ENCODE peak calls at places on chromosomes 16 and 17, in eight cellular contexts. W is fibroblast of the aortic adventitia; T is ascending aorta; O is cardiac fibroblast; R is HFF-Myc; H is A549; Q is Caco-2; S is CD4-positive, alpha-beta memory T cell. Y is an unnamed sample.
A peak's percentile ranks its signal among the peaks of the same experiment; 100 is the strongest.

GRCh38 chr17:8922451-8922850 is 43.1 kb downstream of the PIK3R5 start:
- DNase-seq in Q (no peak), S (no peak), W (peak; percentile 81), T (no peak), O (peak; percentile 96), R (peak; percentile 79), H (no peak), Y (no peak)

GRCh38 chr16:24522751-24523150 is 16.6 kb upstream of the RBBP6 start:
- DNase-seq in O (no peak), T (no peak), H (no peak), Q (no peak), R (no peak), S (no peak), W (no peak), Y (no peak)

GRCh38 chr17:80918731-80919130 is 72.9 kb upstream of the CHMP6 start:
- DNase-seq in R (no peak), T (no peak), H (no peak), W (no peak), S (no peak), Q (no peak), O (no peak), Y (no peak)

GRCh38 chr17:79203657-79204056 is 129.0 kb downstream of the ENGASE start:
- DNase-seq in T (no peak), R (no peak), Q (no peak), H (no peak), W (no peak), S (no peak), O (no peak), Y (no peak)

GRCh38 chr17:9470171-9470570 is 105.4 kb downstream of the STX8 start:
- DNase-seq in R (peak; percentile 15), T (no peak), O (peak; percentile 33), H (no peak), W (no peak), Q (no peak), S (no peak), Y (no peak)

GRCh38 chr16:66429290-66429962 is 2.3 kb downstream of the BEAN1 start:
- DNase-seq in R (no peak), S (no peak), Q (no peak), O (no peak), H (no peak), T (no peak), W (no peak), Y (peak; percentile 74)

GRCh38 chr17:41004397-41004796 is 4.5 kb downstream of the KRTAP3-1 start:
- DNase-seq in H (no peak), W (no peak), O (no peak), T (no peak), S (no peak), Q (no peak), R (no peak), Y (no peak)

GRCh38 chr16:71572497-71573116 is 4.3 kb downstream of the TAT start:
- DNase-seq in R (no peak), W (no peak), H (no peak), Q (no peak), O (no peak), S (no peak), T (no peak), Y (no peak)

GRCh38 chr17:12673788-12674187 is 8.1 kb downstream of the MYOCD start:
- DNase-seq in H (no peak), Q (no peak), T (no peak), O (peak; percentile 58), W (no peak), S (no peak), R (no peak), Y (no peak)

GRCh38 chr17:44010966-44011647 is 3.7 kb downstream of the TMEM101 start:
- DNase-seq in W (peak; percentile 37), Q (no peak), O (no peak), T (no peak), R (peak; percentile 67), H (no peak), S (no peak), Y (no peak)

GRCh38 chr16:64092284-64092683 is 1029.6 kb downstream of the CDH11 start:
- DNase-seq in S (no peak), Q (no peak), H (no peak), R (peak; percentile 32), O (peak; percentile 92), T (no peak), W (peak; percentile 28), Y (no peak)

GRCh38 chr17:1011138-1011537 is 14.2 kb downstream of the TIMM22 start:
- DNase-seq in W (no peak), Q (no peak), H (no peak), R (no peak), T (no peak), S (no peak), O (no peak), Y (no peak)

GRCh38 chr16:50683689-50684374 is 2.7 kb upstream of the SNX20 start:
- DNase-seq in W (no peak), Q (no peak), O (no peak), H (no peak), S (peak; percentile 83), T (no peak), R (no peak), Y (no peak)

GRCh38 chr17:30995347-30995746 is 24.5 kb downstream of the RNF135 start:
- DNase-seq in Q (no peak), W (no peak), R (no peak), T (no peak), O (no peak), S (no peak), H (no peak), Y (no peak)

GRCh38 chr17:82095777-82096708 is 2.0 kb downstream of the FASN start:
- DNase-seq in W (no peak), S (peak; percentile 32), H (no peak), O (no peak), R (no peak), Q (no peak), T (no peak), Y (no peak)

GRCh38 chr17:64492481-64493109 is 4.3 kb downstream of the POLG2 start:
- DNase-seq in O (peak; percentile 66), W (no peak), H (no peak), S (peak; percentile 60), R (no peak), T (no peak), Q (peak; percentile 20), Y (no peak)

GRCh38 chr16:57998484-57998883 is 2.0 kb downstream of the ZNF319 start:
- DNase-seq in O (peak; percentile 60), T (no peak), S (peak; percentile 78), W (peak; percentile 45), H (no peak), Q (no peak), R (no peak), Y (no peak)

GRCh38 chr17:7767425-7768021 is 50.0 kb downstream of the DNAH2 start:
- DNase-seq in Q (no peak), T (no peak), R (no peak), W (peak; percentile 67), S (no peak), H (no peak), O (peak; percentile 38), Y (no peak)

GRCh38 chr17:31390748-31391495 is 553 bp upstream of the RAB11FIP4 start:
- DNase-seq in Q (no peak), S (no peak), R (no peak), H (no peak), T (no peak), O (no peak), W (no peak), Y (no peak)

GRCh38 chr16:5044011-5044540 is 10.3 kb upstream of the NAGPA start:
- DNase-seq in O (no peak), T (no peak), W (no peak), Q (no peak), R (no peak), S (no peak), H (no peak), Y (no peak)

DNA sequence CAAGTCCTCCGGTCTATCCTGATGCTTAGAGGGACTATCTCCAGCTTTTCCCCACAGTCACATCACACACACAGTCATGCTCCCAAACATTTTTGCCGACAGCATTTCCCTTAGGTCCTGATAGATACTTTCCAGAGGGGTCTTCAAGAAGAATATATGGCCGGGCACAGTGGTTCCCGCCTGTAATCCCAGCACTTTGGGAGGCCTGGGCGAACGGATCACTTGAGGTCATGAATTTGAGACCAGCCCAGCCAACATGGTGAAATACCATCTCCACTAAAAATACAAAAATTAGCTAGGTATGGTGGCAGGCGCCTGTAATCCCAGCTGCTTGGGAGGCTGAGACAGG is 4.3 kb upstream of the GIP start:
- DNase-seq in S (no peak), O (no peak), H (no peak), W (no peak), T (no peak), R (no peak), Q (no peak), Y (no peak)
- H3K4me3 ChIP-seq in S (no peak overlapping the region), O (no peak overlapping the region), H (peak overlapping the region; percentile 12), W (peak overlapping the region; percentile 3), T (no peak overlapping the region), R (no peak overlapping the region), Q (no peak overlapping the region), Y (no peak overlapping the region)

GRCh38 chr17:33598795-33599194 is 305.7 kb upstream of the ASIC2 start:
- DNase-seq in W (no peak), H (no peak), Q (no peak), O (no peak), S (no peak), R (no peak), T (no peak), Y (no peak)

GRCh38 chr17:33603794-33604193 is 310.7 kb upstream of the ASIC2 start:
- DNase-seq in Q (peak; percentile 6), W (no peak), O (no peak), T (no peak), H (no peak), S (no peak), R (no peak), Y (no peak)

DNA sequence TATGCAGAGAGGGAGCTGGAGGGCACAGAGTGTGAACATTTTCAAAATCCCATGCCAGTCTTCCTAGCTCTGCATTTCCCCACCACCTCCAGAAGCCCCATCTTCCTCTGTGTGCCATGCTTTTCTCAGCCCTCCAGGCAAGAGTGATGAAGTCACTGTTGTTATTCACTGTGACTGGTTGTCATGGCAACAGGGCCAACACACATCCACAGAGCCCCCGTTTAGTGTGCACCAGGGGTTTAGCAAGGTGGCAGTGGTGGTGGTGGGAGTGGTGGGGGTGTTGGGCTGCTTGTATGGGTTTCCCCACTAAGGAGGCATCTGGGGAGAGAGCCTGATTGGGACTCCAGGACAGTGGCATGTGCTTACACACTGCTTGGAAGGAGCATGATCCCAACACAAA is 309.9 kb upstream of the ASIC2 start:
- DNase-seq in W (no peak), H (no peak), S (no peak), R (no peak), Q (no peak), T (no peak), O (no peak), Y (no peak)
- H3K4me3 ChIP-seq in W (no peak overlapping the region), H (no peak overlapping the region), S (no peak overlapping the region), R (no peak overlapping the region), Q (no peak overlapping the region), T (no peak overlapping the region), O (no peak overlapping the region), Y (no peak overlapping the region)

DNA sequence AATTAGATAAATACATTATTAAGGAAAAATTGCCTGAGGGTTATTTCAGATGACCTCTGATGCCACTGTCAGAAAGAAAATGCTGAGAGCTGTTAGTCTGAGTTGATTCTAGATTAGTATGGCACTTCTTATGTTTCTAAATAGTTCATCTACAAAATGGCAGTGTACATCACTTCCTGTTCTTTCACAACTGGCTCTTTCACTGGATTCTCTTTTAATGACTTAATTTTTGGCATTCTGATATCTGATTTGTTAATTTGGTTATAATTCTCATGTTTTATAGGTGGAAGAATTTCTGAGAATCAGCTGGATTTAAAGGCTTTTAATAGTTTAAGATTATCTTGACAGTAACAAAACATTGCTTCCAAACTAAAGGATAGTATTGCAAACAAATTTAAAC is 3.3 kb downstream of the TAOK1 start:
- DNase-seq in R (no peak), T (no peak), O (peak; percentile 58), Q (no peak), H (no peak), W (peak; percentile 57), S (no peak), Y (no peak)
- H3K4me3 ChIP-seq in R (no peak overlapping the region), T (no peak overlapping the region), O (no peak overlapping the region), Q (no peak overlapping the region), H (no peak overlapping the region), W (no peak overlapping the region), S (no peak overlapping the region), Y (no peak overlapping the region)

GRCh38 chr16:55176901-55177300 is 147.1 kb upstream of the IRX6 start:
- DNase-seq in O (no peak), R (no peak), H (no peak), T (no peak), Q (no peak), W (no peak), S (no peak), Y (no peak)
- H3K4me3 ChIP-seq in O (no peak overlapping the region), R (no peak overlapping the region), H (no peak overlapping the region), T (no peak overlapping the region), Q (no peak overlapping the region), W (no peak overlapping the region), S (no peak overlapping the region), Y (no peak overlapping the region)

Y was measured in vagina.